ENCODE peak calls at places on chromosome 7, in nine cellular contexts. T, N, D, A, F, P, Y, U and G are unnamed samples.

GRCh38 chr7:157466473-157467261 is 129.9 kb downstream of the DNAJB6 start:
- DNase-seq in Y (no peak), N (no peak), D (no peak), F (peak; percentile 56), U (no peak), A (no peak), P (no peak), T (peak; percentile 50), G (peak; percentile 30)

GRCh38 chr7:47217570-47218360 is 364.1 kb downstream of the TNS3 start:
- DNase-seq in U (no peak), F (no peak), P (no peak), A (no peak), Y (no peak), D (no peak), T (no peak), N (no peak), G (no peak)

GRCh38 chr7:155392726-155393570 is 65.0 kb upstream of the EN2 start:
- DNase-seq in F (no peak), P (no peak), T (no peak), N (no peak), Y (no peak), A (no peak), D (peak; percentile 86), U (peak; percentile 51), G (peak; percentile 70)

GRCh38 chr7:20158684-20159083 is 58.5 kb downstream of the MACC1 start:
- DNase-seq in T (no peak), A (no peak), P (no peak), N (no peak), D (no peak), F (no peak), U (peak; percentile 43), Y (no peak), G (peak; percentile 21)

GRCh38 chr7:50281680-50282445 is 22.7 kb upstream of the IKZF1 start:
- DNase-seq in P (no peak), N (no peak), F (no peak), T (no peak), Y (no peak), D (no peak), U (no peak), A (no peak), G (no peak)

GRCh38 chr7:89839329-89839728 is 314.9 kb upstream of the STEAP1 start:
- DNase-seq in P (no peak), Y (no peak), N (no peak), A (no peak), T (no peak), F (no peak), U (no peak), D (no peak), G (no peak)

GRCh38 chr7:30977896-30978564 is 14.3 kb downstream of the GHRHR start:
- DNase-seq in Y (peak; percentile 52), A (peak; percentile 9), T (peak; percentile 80), N (no peak), U (peak; percentile 50), P (no peak), F (peak; percentile 73), D (peak; percentile 51), G (peak; percentile 65)

GRCh38 chr7:44380831-44381493 is 55.6 kb upstream of the CAMK2B start:
- DNase-seq in P (no peak), A (no peak), D (peak; percentile 35), F (peak; percentile 39), Y (no peak), N (no peak), T (peak; percentile 25), U (peak; percentile 80), G (no peak)

GRCh38 chr7:26513948-26514347 is 222.3 kb downstream of the SNX10 start:
- DNase-seq in D (no peak), P (no peak), A (no peak), T (no peak), F (no peak), U (no peak), Y (no peak), N (no peak), G (no peak)

GRCh38 chr7:17230099-17230807 is 68.2 kb upstream of the AHR start:
- DNase-seq in P (no peak), D (no peak), F (no peak), N (no peak), U (no peak), Y (no peak), A (no peak), T (no peak), G (no peak)

GRCh38 chr7:139183878-139184338 is 47.1 kb upstream of the UBN2 start:
- DNase-seq in D (no peak), N (no peak), U (no peak), F (no peak), Y (no peak), T (no peak), P (no peak), A (no peak), G (no peak)

GRCh38 chr7:2837476-2837875 is 6.6 kb downstream of the GNA12 start:
- DNase-seq in N (no peak), D (no peak), A (no peak), U (no peak), Y (no peak), T (no peak), P (no peak), F (no peak), G (no peak)

GRCh38 chr7:81618400-81619014 is 151.3 kb downstream of the HGF start:
- DNase-seq in Y (no peak), D (peak; percentile 84), U (peak; percentile 92), N (no peak), A (no peak), F (no peak), P (no peak), T (no peak), G (peak; percentile 88)

GRCh38 chr7:33143996-33144718 is 14.8 kb downstream of the BBS9 start:
- DNase-seq in N (no peak), Y (no peak), T (no peak), F (no peak), A (no peak), D (peak; percentile 41), U (peak; percentile 87), P (no peak), G (peak; percentile 19)

GRCh38 chr7:81297317-81297716 is 378.5 kb upstream of the SEMA3C start:
- DNase-seq in A (no peak), F (no peak), Y (no peak), N (no peak), U (no peak), P (no peak), T (no peak), D (no peak), G (no peak)

GRCh38 chr7:34156336-34156735 is 251.0 kb downstream of the BMPER start:
- DNase-seq in N (no peak), Y (no peak), D (no peak), P (no peak), T (no peak), A (no peak), U (no peak), F (no peak), G (no peak)

GRCh38 chr7:140267381-140268226 is 90.8 kb upstream of the KDM7A start:
- DNase-seq in Y (no peak), U (no peak), F (peak; percentile 46), N (no peak), D (no peak), P (no peak), A (no peak), T (no peak), G (no peak)

GRCh38 chr7:135706858-135707569 is 21.0 kb downstream of the SLC13A4 start:
- DNase-seq in Y (no peak), T (no peak), F (no peak), P (no peak), N (no peak), D (no peak), U (no peak), A (no peak), G (no peak)

GRCh38 chr7:47454066-47454950 is 127.6 kb downstream of the TNS3 start:
- DNase-seq in A (no peak), T (no peak), P (no peak), D (no peak), U (peak; percentile 83), N (no peak), F (no peak), Y (no peak), G (no peak)

GRCh38 chr7:93160410-93160809 is 12.2 kb upstream of the SAMD9L start:
- DNase-seq in U (peak; percentile 94), A (no peak), F (no peak), T (no peak), Y (no peak), D (peak; percentile 46), N (no peak), P (no peak), G (no peak)

GRCh38 chr7:100467638-100468373 is 3.7 kb upstream of the SPACDR start:
- DNase-seq in Y (no peak), D (no peak), U (no peak), N (no peak), P (peak; percentile 8), T (no peak), A (no peak), F (no peak), G (no peak)

GRCh38 chr7:74002474-74003017 is 25.4 kb upstream of the ELN start:
- DNase-seq in U (peak; percentile 93), A (no peak), P (no peak), F (peak; percentile 86), T (no peak), Y (no peak), D (peak; percentile 29), N (no peak), G (peak; percentile 98)

GRCh38 chr7:142158741-142159496 is 47.4 kb downstream of the MGAM2 start:
- DNase-seq in D (no peak), A (no peak), F (no peak), Y (no peak), U (no peak), T (no peak), N (no peak), P (no peak), G (no peak)

GRCh38 chr7:70458195-70458695 is 673.7 kb upstream of the GALNT17 start:
- DNase-seq in A (no peak), P (no peak), U (no peak), N (no peak), T (no peak), Y (no peak), F (no peak), D (no peak), G (no peak)

GRCh38 chr7:155166108-155166507 is 96.0 kb downstream of the HTR5A start:
- DNase-seq in N (no peak), A (no peak), P (no peak), Y (no peak), D (no peak), F (no peak), U (no peak), T (no peak), G (no peak)

GRCh38 chr7:14483663-14484062 is 418.9 kb downstream of the DGKB start:
- DNase-seq in T (no peak), Y (no peak), U (peak; percentile 4), P (no peak), D (no peak), A (no peak), N (no peak), F (no peak), G (no peak)

GRCh38 chr7:2231992-2232765 is 566 bp downstream of the MAD1L1 start:
- DNase-seq in F (no peak), D (peak; percentile 3), Y (peak; percentile 59), T (no peak), P (peak; percentile 13), A (no peak), N (no peak), U (peak; percentile 24), G (peak; percentile 31)

GRCh38 chr7:22420973-22421635 is 64.2 kb upstream of the RAPGEF5 start:
- DNase-seq in P (no peak), Y (no peak), T (no peak), U (no peak), N (no peak), F (no peak), A (no peak), D (no peak), G (no peak)

GRCh38 chr7:12481722-12482121 is 78.1 kb upstream of the VWDE start:
- DNase-seq in D (no peak), N (no peak), F (no peak), U (peak; percentile 50), Y (no peak), P (no peak), A (no peak), T (no peak), G (no peak)

GRCh38 chr7:151304856-151305255 is 36.8 kb upstream of the NUB1 start:
- DNase-seq in P (no peak), T (peak; percentile 73), A (no peak), N (no peak), F (no peak), D (no peak), Y (no peak), U (peak; percentile 13), G (no peak)

GRCh38 chr7:158353606-158354570 is 233.7 kb downstream of the PTPRN2 start:
- DNase-seq in D (peak; percentile 36), U (no peak), A (no peak), F (peak; percentile 56), T (peak; percentile 78), Y (peak; percentile 50), N (no peak), P (no peak), G (peak; percentile 45)